ENCODE peak calls at places on chromosomes 6 and 20, in seven cellular contexts. O is K562, V is Panc1, P is HepG2, J is GM12878, T is H1, X is SK-N-SH. L is an unnamed sample.
A peak's percentile ranks its signal among the peaks of the same experiment; 100 is the strongest.

GRCh38 chr20:36384022-36384619 is 78.0 kb downstream of the DLGAP4 start:
- DNase-seq in O (peak; percentile 78), V (no peak), P (peak; percentile 79), J (no peak), T (peak; percentile 90), X (no peak), L (peak; percentile 31)

GRCh38 chr6:43891072-43891870 is 121.3 kb downstream of the VEGFA start:
- DNase-seq in O (no peak), V (no peak), P (no peak), J (no peak), T (peak; percentile 57), X (no peak), L (no peak)

GRCh38 chr6:134240664-134241431 is 77.1 kb downstream of the SGK1 start:
- DNase-seq in O (no peak), V (no peak), P (no peak), J (no peak), T (no peak), X (no peak), L (no peak)

GRCh38 chr6:157715766-157716171 is 107.3 kb upstream of the SNX9 start:
- DNase-seq in O (no peak), V (no peak), P (no peak), J (no peak), T (no peak), X (no peak), L (no peak)

GRCh38 chr6:148608211-148608951 is 138.4 kb upstream of the UST start:
- DNase-seq in O (no peak), V (no peak), P (peak; percentile 12), J (no peak), T (no peak), X (no peak), L (peak; percentile 24)

GRCh38 chr20:16953858-16954257 is 205.7 kb downstream of the OTOR start:
- DNase-seq in O (no peak), V (no peak), P (no peak), J (no peak), T (no peak), X (no peak), L (no peak)

GRCh38 chr6:39184906-39185580 is 44.2 kb downstream of the KCNK5 start:
- DNase-seq in O (no peak), V (no peak), P (no peak), J (no peak), T (no peak), X (no peak), L (no peak)

GRCh38 chr20:17856837-17857605 is 111.6 kb downstream of the SNX5 start:
- DNase-seq in O (no peak), V (no peak), P (no peak), J (no peak), T (no peak), X (no peak), L (no peak)

GRCh38 chr20:18138266-18138582 is 561 bp downstream of the KAT14 start:
- DNase-seq in O (no peak), V (no peak), P (no peak), J (no peak), T (no peak), X (no peak), L (no peak)

GRCh38 chr20:12956303-12956702 is 52.5 kb upstream of the SPTLC3 start:
- DNase-seq in O (no peak), V (no peak), P (no peak), J (no peak), T (no peak), X (no peak), L (no peak)

GRCh38 chr6:127618729-127619128 is 41.8 kb downstream of the C6orf58 start:
- DNase-seq in O (no peak), V (no peak), P (no peak), J (no peak), T (no peak), X (no peak), L (no peak)

GRCh38 chr6:107108201-107108890 is 7.0 kb downstream of the BEND3 start:
- DNase-seq in O (no peak), V (no peak), P (no peak), J (no peak), T (no peak), X (no peak), L (no peak)

GRCh38 chr20:32072168-32072721 is 20.2 kb downstream of the HCK start:
- DNase-seq in O (no peak), V (no peak), P (no peak), J (no peak), T (no peak), X (no peak), L (no peak)

GRCh38 chr20:3980260-3981131 is 34.9 kb downstream of the RNF24 start:
- DNase-seq in O (peak; percentile 62), V (peak; percentile 28), P (peak; percentile 80), J (no peak), T (no peak), X (peak; percentile 19), L (no peak)

GRCh38 chr20:46027245-46027853 is 1.7 kb upstream of the SLC12A5 start:
- DNase-seq in O (peak; percentile 68), V (no peak), P (peak; percentile 63), J (no peak), T (peak; percentile 57), X (no peak), L (no peak)

GRCh38 chr20:46031014-46031569 is 2.1 kb downstream of the SLC12A5 start:
- DNase-seq in O (no peak), V (no peak), P (no peak), J (no peak), T (no peak), X (peak; percentile 30), L (no peak)

GRCh38 chr20:46028110-46028509 is 905 bp upstream of the SLC12A5 start:
- DNase-seq in O (no peak), V (no peak), P (no peak), J (no peak), T (no peak), X (no peak), L (no peak)

GRCh38 chr20:46030290-46031013 is 1.4 kb downstream of the SLC12A5 start:
- DNase-seq in O (no peak), V (no peak), P (no peak), J (no peak), T (no peak), X (peak; percentile 63), L (no peak)

DNA sequence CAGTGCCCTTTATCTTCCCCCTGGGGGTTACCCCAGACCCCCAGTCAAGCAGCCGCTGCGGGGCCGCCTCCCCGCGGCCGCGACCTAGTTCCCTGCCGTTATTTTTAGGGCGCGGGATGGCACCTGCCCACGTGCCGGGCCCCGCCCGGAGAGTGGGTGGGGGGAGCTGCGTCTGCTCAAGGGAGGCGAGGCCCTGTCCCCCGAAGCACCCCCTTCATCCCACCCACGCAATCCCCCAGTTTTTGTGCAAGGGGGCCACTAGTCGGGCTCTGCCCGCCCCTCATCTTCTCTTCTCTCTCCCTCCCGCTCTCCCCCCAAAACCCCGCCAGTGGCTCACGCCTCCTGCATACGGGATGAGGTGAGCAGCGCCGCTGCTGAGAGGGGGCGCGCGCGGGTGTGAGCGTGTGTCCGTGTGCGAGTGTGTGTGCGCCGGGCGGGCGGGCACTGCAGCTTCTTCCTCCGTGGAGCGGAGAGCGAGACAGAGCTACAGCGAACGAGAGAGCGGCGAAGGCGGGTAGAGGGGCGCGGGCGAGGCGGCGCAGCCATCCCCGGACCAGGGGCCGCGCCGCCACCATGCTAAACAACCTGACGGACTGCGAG is at the start of gene SLC12A5:
- DNase-seq in O (no peak), V (no peak), P (no peak), J (no peak), T (no peak), X (no peak), L (no peak)
- TF ChIP-seq SIN3A in O (no peak), V (no peak), P (no peak), J (no peak), T (no peak), X (no peak), L (no peak)

GRCh38 chr6:35213161-35213823 is 464 bp upstream of the SCUBE3 start:
- DNase-seq in O (no peak), V (no peak), P (no peak), J (no peak), T (no peak), X (peak; percentile 73), L (no peak)

GRCh38 chr6:35206346-35206745 is 7.4 kb upstream of the SCUBE3 start:
- DNase-seq in O (no peak), V (no peak), P (no peak), J (no peak), T (no peak), X (no peak), L (no peak)

GRCh38 chr6:35209622-35210289 is 4.0 kb upstream of the SCUBE3 start:
- DNase-seq in O (no peak), V (no peak), P (peak; percentile 29), J (no peak), T (no peak), X (no peak), L (no peak)

GRCh38 chr6:35208419-35208818 is 5.3 kb upstream of the SCUBE3 start:
- DNase-seq in O (no peak), V (no peak), P (no peak), J (no peak), T (no peak), X (no peak), L (no peak)

DNA sequence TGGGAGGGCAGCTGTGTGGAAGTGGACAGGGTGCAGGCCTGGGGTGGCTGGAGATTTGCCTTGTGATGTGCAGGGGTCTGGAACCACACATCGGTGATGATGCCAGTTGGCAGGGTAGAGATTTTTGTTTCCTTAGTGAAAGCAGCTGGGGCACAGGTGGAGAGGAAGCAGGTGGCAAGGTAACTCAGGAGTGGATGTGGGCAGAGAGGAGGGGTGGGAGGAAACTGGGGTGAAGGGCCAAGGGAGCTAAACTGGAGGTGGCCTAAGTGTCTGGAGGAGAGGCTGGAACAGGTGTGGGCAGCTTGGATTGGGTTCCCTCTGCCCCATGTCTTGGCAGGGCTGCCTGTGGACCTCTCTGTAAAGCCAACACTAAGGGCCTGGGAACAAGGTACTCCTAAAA is 4.7 kb upstream of the SCUBE3 start:
- DNase-seq in O (no peak), V (no peak), P (no peak), J (no peak), T (no peak), X (no peak), L (no peak)
- TF ChIP-seq SIN3A in O (no peak), V (no peak), P (no peak), J (no peak), T (no peak), X (no peak), L (no peak)

DNA sequence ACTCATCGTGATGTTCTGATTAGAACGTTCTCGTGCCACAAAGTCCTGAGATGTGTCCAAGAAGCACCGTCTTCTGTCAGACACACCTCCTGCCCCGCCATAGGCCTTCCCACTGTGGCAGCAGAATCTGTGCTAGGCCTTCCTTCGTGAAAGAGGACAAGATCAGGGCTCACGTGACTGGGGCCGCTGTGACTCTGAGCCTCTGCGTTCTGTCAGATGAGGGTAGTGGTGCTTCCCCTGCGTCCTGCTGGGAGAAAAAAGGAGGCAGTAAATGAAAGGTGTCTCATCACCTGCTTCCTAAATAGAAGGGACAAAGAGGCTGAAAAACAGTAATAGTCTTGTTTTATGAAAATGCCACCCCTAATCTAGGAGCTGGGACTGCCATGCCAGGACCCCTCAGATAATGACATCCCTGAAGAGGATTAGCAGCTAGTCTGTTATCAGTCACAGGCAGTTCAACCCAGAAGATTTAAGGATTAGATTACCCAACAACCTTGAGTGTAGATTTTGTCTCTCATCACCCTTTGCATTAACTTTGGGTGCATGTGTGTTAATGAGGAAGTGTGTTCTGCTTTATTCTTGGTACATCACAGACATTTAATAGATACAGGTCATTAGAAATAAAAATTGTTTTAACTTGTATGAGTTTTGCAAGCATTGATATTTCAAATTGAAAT is 4.1 kb downstream of the DNAJC5 start:
- DNase-seq in O (peak; percentile 29), V (no peak), P (no peak), J (no peak), T (no peak), X (no peak), L (no peak)
- TF ChIP-seq SIN3A in O (no peak), V (no peak), P (no peak), J (no peak), T (no peak), X (no peak), L (no peak)

GRCh38 chr6:131476362-131476761 is 96.7 kb upstream of the ARG1 start:
- DNase-seq in O (no peak), V (no peak), P (no peak), J (no peak), T (no peak), X (no peak), L (no peak)
- TF ChIP-seq SIN3A in O (no peak), V (no peak), P (no peak), J (no peak), T (no peak), X (no peak), L (no peak)

L was measured in HCT116.